ENCODE peak calls at places on chromosomes 4 and X, in nine cellular contexts. V, O, T, A, I, Q, K, U and M are unnamed samples.

GRCh38 chr4:130896920-130897319 is 1801.0 kb downstream of the C4orf33 start:
- DNase-seq in V (no peak), O (peak), T (no peak), A (no peak), I (no peak), Q (no peak), K (no peak), U (no peak), M (no peak)

GRCh38 chrX:9821581-9821980 is 35.4 kb downstream of the SHROOM2 start:
- DNase-seq in V (no peak), O (no peak), T (no peak), A (no peak), I (no peak), Q (no peak), K (no peak), U (no peak), M (no peak)

GRCh38 chr4:176001171-176002006 is 64.3 kb upstream of the WDR17 start:
- DNase-seq in V (peak), O (peak), T (peak), A (peak), I (no peak), Q (peak), K (no peak), U (no peak), M (peak)

GRCh38 chr4:148477276-148477675 is 35.1 kb upstream of the NR3C2 start:
- DNase-seq in V (no peak), O (no peak), T (no peak), A (no peak), I (no peak), Q (no peak), K (no peak), U (no peak), M (no peak)

GRCh38 chr4:131547506-131547981 is 1601.5 kb upstream of the PCDH10 start:
- DNase-seq in V (no peak), O (no peak), T (no peak), A (no peak), I (no peak), Q (no peak), K (peak), U (no peak), M (no peak)

GRCh38 chr4:139768913-139769312 is 103.3 kb downstream of the MGST2 start:
- DNase-seq in V (no peak), O (no peak), T (no peak), A (no peak), I (no peak), Q (no peak), K (peak), U (peak), M (no peak)

GRCh38 chrX:19566359-19567141 is 51.2 kb upstream of the MAP3K15 start:
- DNase-seq in V (no peak), O (no peak), T (peak), A (peak), I (no peak), Q (no peak), K (peak), U (no peak), M (no peak)

GRCh38 chr4:125639182-125639621 is 324.4 kb downstream of the FAT4 start:
- DNase-seq in V (no peak), O (no peak), T (peak), A (peak), I (no peak), Q (no peak), K (no peak), U (no peak), M (no peak)

GRCh38 chr4:120659626-120660170 is 262.8 kb downstream of the PRDM5 start:
- DNase-seq in V (no peak), O (no peak), T (no peak), A (no peak), I (no peak), Q (no peak), K (no peak), U (no peak), M (no peak)

GRCh38 chr4:125116431-125116830 is 198.3 kb upstream of the FAT4 start:
- DNase-seq in V (no peak), O (no peak), T (no peak), A (no peak), I (no peak), Q (no peak), K (no peak), U (no peak), M (no peak)

GRCh38 chr4:6907658-6908191 is 1.9 kb upstream of the TBC1D14 start:
- DNase-seq in V (no peak), O (peak), T (no peak), A (peak), I (no peak), Q (peak), K (peak), U (no peak), M (no peak)

GRCh38 chr4:123411976-123412589 is 15.5 kb downstream of the SPRY1 start:
- DNase-seq in V (peak), O (no peak), T (peak), A (peak), I (no peak), Q (no peak), K (peak), U (no peak), M (no peak)

GRCh38 chr4:141625023-141625422 is 11.4 kb upstream of the IL15 start:
- DNase-seq in V (no peak), O (no peak), T (no peak), A (no peak), I (no peak), Q (no peak), K (no peak), U (no peak), M (no peak)

GRCh38 chr4:94436512-94436911 is 15.2 kb upstream of the PDLIM5 start:
- DNase-seq in V (no peak), O (no peak), T (no peak), A (no peak), I (no peak), Q (no peak), K (no peak), U (no peak), M (no peak)

GRCh38 chr4:103934178-103934789 is 214.5 kb upstream of the TACR3 start:
- DNase-seq in V (peak), O (no peak), T (peak), A (peak), I (peak), Q (no peak), K (peak), U (no peak), M (no peak)

GRCh38 chrX:150649096-150649870 is 43.9 kb upstream of the MTMR1 start:
- DNase-seq in V (no peak), O (no peak), T (peak), A (peak), I (no peak), Q (no peak), K (no peak), U (no peak), M (peak)

GRCh38 chr4:174358823-174359222 is 75.1 kb downstream of the CEP44 start:
- DNase-seq in V (peak), O (no peak), T (peak), A (peak), I (peak), Q (no peak), K (peak), U (no peak), M (no peak)

GRCh38 chr4:40552536-40552935 is 77.1 kb downstream of the RBM47 start:
- DNase-seq in V (no peak), O (peak), T (peak), A (no peak), I (no peak), Q (no peak), K (no peak), U (no peak), M (no peak)

GRCh38 chr4:52983563-52984303 is 121.6 kb downstream of the RASL11B start:
- DNase-seq in V (peak), O (no peak), T (peak), A (peak), I (peak), Q (no peak), K (peak), U (no peak), M (no peak)

GRCh38 chr4:102076622-102077021 is 268.7 kb downstream of the SLC39A8 start:
- DNase-seq in V (no peak), O (no peak), T (no peak), A (no peak), I (peak), Q (no peak), K (no peak), U (no peak), M (no peak)

GRCh38 chrX:43949669-43950068 is 23.5 kb downstream of the NDP start:
- DNase-seq in V (no peak), O (no peak), T (no peak), A (peak), I (no peak), Q (peak), K (peak), U (no peak), M (no peak)

GRCh38 chr4:122692641-122693520 is 39.6 kb upstream of the BBS12 start:
- DNase-seq in V (no peak), O (no peak), T (peak), A (peak), I (no peak), Q (no peak), K (no peak), U (no peak), M (no peak)

GRCh38 chrX:38277802-38278201 is 49.5 kb downstream of the RPGR start:
- DNase-seq in V (no peak), O (no peak), T (no peak), A (no peak), I (no peak), Q (no peak), K (no peak), U (no peak), M (no peak)

GRCh38 chr4:121827851-121828250 is 4.2 kb upstream of the CCNA2 start:
- DNase-seq in V (no peak), O (no peak), T (peak), A (peak), I (peak), Q (no peak), K (no peak), U (no peak), M (no peak)

GRCh38 chrX:44241551-44241950 is 101.9 kb downstream of the EFHC2 start:
- DNase-seq in V (no peak), O (no peak), T (no peak), A (no peak), I (no peak), Q (no peak), K (no peak), U (no peak), M (no peak)

GRCh38 chr4:1787411-1788077 is 5.5 kb upstream of the FGFR3 start:
- DNase-seq in V (no peak), O (no peak), T (no peak), A (no peak), I (no peak), Q (no peak), K (no peak), U (no peak), M (no peak)

GRCh38 chr4:15341733-15342300 is 86.0 kb upstream of the C1QTNF7 start:
- DNase-seq in V (no peak), O (no peak), T (no peak), A (no peak), I (no peak), Q (no peak), K (no peak), U (no peak), M (peak)

GRCh38 chr4:113758361-113758760 is 3.2 kb downstream of the CAMK2D start:
- DNase-seq in V (no peak), O (no peak), T (peak), A (peak), I (peak), Q (no peak), K (no peak), U (no peak), M (no peak)

GRCh38 chrX:115560211-115560977 is 580 bp upstream of the PLS3 start:
- DNase-seq in V (no peak), O (no peak), T (peak), A (peak), I (peak), Q (no peak), K (no peak), U (no peak), M (no peak)

GRCh38 chr4:169407217-169407845 is 136.6 kb upstream of the SH3RF1 start:
- DNase-seq in V (no peak), O (no peak), T (peak), A (peak), I (no peak), Q (no peak), K (no peak), U (no peak), M (no peak)

DNA sequence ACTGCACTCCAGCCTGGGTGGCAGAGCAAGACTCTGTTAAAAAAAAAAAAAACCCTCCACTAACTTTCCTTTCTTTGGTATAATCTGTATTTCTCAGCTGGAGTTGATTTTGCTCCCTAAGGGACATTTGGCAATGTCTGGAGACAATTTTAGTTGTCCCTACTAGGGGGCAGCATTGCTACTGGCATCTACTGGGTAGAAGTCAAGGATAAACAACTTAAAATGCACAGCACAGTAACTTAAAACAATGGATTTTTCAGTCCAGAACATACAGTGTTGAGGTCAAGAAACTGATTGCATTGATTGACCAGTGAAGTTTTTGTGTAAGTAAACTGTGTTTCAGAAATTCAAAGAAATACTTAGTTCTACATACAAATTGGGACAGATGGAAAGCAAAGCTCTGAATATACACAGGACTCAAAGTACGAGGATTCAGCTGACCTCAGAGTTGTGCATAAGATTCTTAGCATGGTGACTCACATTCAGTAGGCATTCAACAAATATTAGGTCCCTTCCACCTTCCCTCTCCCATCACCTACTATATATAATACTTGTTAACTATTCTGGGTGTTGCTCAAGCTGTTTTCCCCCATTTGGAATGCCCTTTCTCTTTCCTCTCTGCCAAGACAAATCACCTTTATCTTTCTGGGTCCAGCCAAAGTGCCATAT is 8.8 kb downstream of the DDX53 start:
- DNase-seq in V (peak), O (no peak), T (peak), A (peak), I (no peak), Q (no peak), K (peak), U (no peak), M (no peak)
- TF ChIP-seq CTCF in V (peak), O (peak), T (peak), A (peak), I (peak), Q (peak), K (no peak), U (no peak), M (no peak)

DNA sequence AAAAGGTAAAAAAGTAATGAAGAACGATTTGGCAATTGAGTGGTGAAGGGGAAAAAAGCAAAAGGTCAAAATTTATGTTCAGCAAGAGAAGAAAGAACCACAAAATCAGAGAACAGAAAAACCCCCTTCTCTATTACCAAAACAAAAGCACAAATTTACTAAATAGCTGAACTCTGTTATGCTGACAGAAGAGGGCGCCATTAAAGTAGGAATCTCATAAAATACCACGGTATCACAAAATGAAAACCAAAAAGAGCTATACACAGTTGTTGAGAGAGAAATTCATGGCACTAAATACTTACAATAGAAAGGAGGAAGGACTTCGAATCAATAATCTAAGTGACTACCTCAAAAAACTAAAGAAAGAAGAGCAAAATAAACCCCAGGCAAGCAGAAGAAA is 69.6 kb upstream of the CXorf66 start:
- DNase-seq in V (no peak), O (no peak), T (no peak), A (no peak), I (no peak), Q (no peak), K (no peak), U (no peak), M (no peak)
- TF ChIP-seq CTCF in V (no peak), O (no peak), T (no peak), A (no peak), I (peak), Q (no peak), K (peak), U (no peak), M (no peak)

GRCh38 chrX:135520022-135520552 is 373 bp upstream of the INTS6L start:
- DNase-seq in V (no peak), O (no peak), T (peak), A (peak), I (peak), Q (no peak), K (no peak), U (no peak), M (no peak)

GRCh38 chrX:135518161-135518560 is 2.3 kb upstream of the INTS6L start:
- DNase-seq in V (no peak), O (no peak), T (no peak), A (no peak), I (no peak), Q (no peak), K (no peak), U (no peak), M (no peak)

GRCh38 chrX:135513140-135513535 is 7.3 kb upstream of the INTS6L start:
- DNase-seq in V (no peak), O (no peak), T (no peak), A (no peak), I (no peak), Q (no peak), K (peak), U (no peak), M (no peak)

GRCh38 chrX:135512508-135513139 is 7.8 kb upstream of the INTS6L start:
- DNase-seq in V (no peak), O (no peak), T (no peak), A (no peak), I (no peak), Q (no peak), K (peak), U (no peak), M (no peak)

DNA sequence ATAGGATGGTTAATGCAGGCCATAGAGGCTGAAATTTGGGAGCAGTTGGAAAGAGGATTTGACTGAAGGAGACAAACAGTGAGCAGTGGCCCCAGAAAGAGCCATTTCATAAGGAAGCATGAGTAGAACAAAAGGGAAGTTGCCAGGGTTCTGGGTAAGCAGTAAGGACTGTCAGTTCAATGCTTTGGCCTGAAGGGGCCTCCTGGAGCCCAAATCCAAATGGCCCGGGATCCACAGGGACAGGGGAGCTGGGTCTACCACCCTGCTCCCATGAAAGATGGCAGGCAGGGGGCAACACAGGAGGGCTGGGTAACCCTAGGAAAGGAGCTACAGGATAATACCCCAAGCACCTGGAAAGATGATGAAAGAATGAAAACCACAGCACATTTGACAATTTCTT is 4.1 kb upstream of the INTS6L start:
- DNase-seq in V (no peak), O (no peak), T (no peak), A (no peak), I (no peak), Q (no peak), K (no peak), U (no peak), M (no peak)
- TF ChIP-seq CTCF in V (no peak), O (no peak), T (no peak), A (no peak), I (peak), Q (peak), K (no peak), U (no peak), M (no peak)

DNA sequence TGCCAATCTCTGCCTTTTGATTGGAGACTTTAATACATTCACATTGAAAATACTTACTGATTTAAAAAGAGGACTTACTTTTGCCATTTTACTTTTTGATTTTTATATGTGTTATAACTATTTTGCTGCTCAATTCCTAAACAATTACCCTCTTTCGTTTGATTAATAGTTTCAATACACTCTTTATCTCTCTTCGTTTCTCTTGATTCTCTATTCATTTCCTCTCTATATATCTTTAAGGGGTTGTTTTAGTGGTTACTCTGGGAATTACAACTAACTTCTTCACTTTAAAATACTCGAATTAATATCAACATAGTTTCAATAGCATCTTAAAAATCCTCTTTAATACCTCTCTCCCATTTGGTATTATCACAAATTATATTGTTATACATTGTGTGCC is 116.6 kb downstream of the PTCHD1 start:
- DNase-seq in V (no peak), O (no peak), T (no peak), A (no peak), I (no peak), Q (no peak), K (no peak), U (no peak), M (no peak)
- TF ChIP-seq CTCF in V (no peak), O (no peak), T (no peak), A (no peak), I (no peak), Q (no peak), K (no peak), U (no peak), M (no peak)

GRCh38 chr4:158782539-158783360 is 13.9 kb downstream of the FNIP2 start:
- DNase-seq in V (no peak), O (no peak), T (peak), A (no peak), I (peak), Q (no peak), K (no peak), U (no peak), M (no peak)

GRCh38 chr4:158783775-158784174 is 14.9 kb downstream of the FNIP2 start:
- DNase-seq in V (no peak), O (no peak), T (peak), A (no peak), I (peak), Q (no peak), K (no peak), U (no peak), M (no peak)

GRCh38 chr4:158778712-158779111 is 9.9 kb downstream of the FNIP2 start:
- DNase-seq in V (no peak), O (no peak), T (peak), A (no peak), I (no peak), Q (no peak), K (no peak), U (no peak), M (no peak)

GRCh38 chr4:158778065-158778711 is 9.4 kb downstream of the FNIP2 start:
- DNase-seq in V (peak), O (no peak), T (no peak), A (no peak), I (no peak), Q (no peak), K (peak), U (no peak), M (no peak)

DNA sequence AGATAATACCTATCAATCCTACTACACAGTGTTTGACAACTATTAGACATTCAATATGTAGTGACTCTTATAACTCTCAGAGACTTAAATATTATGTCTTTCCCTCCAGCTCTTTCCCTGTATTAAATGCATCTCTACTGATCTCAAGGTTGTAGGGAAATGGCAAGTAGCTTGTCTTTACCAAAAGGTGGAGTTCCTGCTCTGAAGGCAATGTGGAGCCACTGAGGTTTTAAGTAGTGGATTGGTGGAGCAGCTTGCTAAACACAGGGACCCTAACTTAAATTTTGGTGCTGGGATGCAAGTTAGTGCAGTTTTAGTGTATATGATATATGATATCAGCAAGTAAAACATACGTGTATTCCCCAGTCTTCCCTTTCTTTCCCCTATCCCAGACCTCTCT is 13.1 kb downstream of the FNIP2 start:
- DNase-seq in V (no peak), O (no peak), T (no peak), A (no peak), I (no peak), Q (no peak), K (no peak), U (no peak), M (no peak)
- TF ChIP-seq CTCF in V (no peak), O (no peak), T (no peak), A (no peak), I (no peak), Q (no peak), K (no peak), U (no peak), M (no peak)